ENCODE peak calls at places on chromosomes 3 and 15, in five cellular contexts. One of them, this sample, is unnamed.

GRCh38 chr15:59199775-59200465 is 6.7 kb upstream of the LDHAL6B start:
- DNase-seq in neuronal stem cell: no peak
- DNase-seq in Peyer's patch: no peak
- DNase-seq in mesenchymal stem cell: peak
- DNase-seq in uterus: no peak
- DNase-seq in this sample: no peak

GRCh38 chr15:67826717-67827560 is 1.6 kb downstream of the SKOR1 start:
- DNase-seq in neuronal stem cell: no peak
- DNase-seq in Peyer's patch: no peak
- DNase-seq in mesenchymal stem cell: no peak
- DNase-seq in uterus: no peak
- DNase-seq in this sample: peak

GRCh38 chr3:190517696-190518095 is 3.8 kb downstream of the IL1RAP start:
- DNase-seq in neuronal stem cell: no peak
- DNase-seq in Peyer's patch: no peak
- DNase-seq in mesenchymal stem cell: peak
- DNase-seq in uterus: no peak
- DNase-seq in this sample: no peak

GRCh38 chr3:62211675-62212429 is 161.5 kb downstream of the FEZF2 start:
- DNase-seq in neuronal stem cell: no peak
- DNase-seq in Peyer's patch: no peak
- DNase-seq in mesenchymal stem cell: no peak
- DNase-seq in uterus: no peak
- DNase-seq in this sample: no peak

GRCh38 chr3:73037369-73037699 is 24.1 kb upstream of the EBLN2 start:
- DNase-seq in neuronal stem cell: no peak
- DNase-seq in Peyer's patch: no peak
- DNase-seq in mesenchymal stem cell: peak
- DNase-seq in uterus: no peak
- DNase-seq in this sample: no peak

GRCh38 chr3:54341811-54342210 is 219.5 kb downstream of the CACNA2D3 start:
- DNase-seq in neuronal stem cell: no peak
- DNase-seq in Peyer's patch: no peak
- DNase-seq in mesenchymal stem cell: no peak
- DNase-seq in uterus: no peak
- DNase-seq in this sample: no peak

GRCh38 chr3:53202331-53203015 is 41.5 kb downstream of the PRKCD start:
- DNase-seq in neuronal stem cell: no peak
- DNase-seq in Peyer's patch: no peak
- DNase-seq in mesenchymal stem cell: no peak
- DNase-seq in uterus: no peak
- DNase-seq in this sample: no peak

GRCh38 chr15:69032006-69032405 is 17.5 kb downstream of the NOX5 start:
- DNase-seq in neuronal stem cell: no peak
- DNase-seq in Peyer's patch: no peak
- DNase-seq in mesenchymal stem cell: no peak
- DNase-seq in uterus: no peak
- DNase-seq in this sample: no peak

GRCh38 chr15:90583471-90584252 is 53.9 kb downstream of the CRTC3 start:
- DNase-seq in neuronal stem cell: no peak
- DNase-seq in Peyer's patch: no peak
- DNase-seq in mesenchymal stem cell: no peak
- DNase-seq in uterus: no peak
- DNase-seq in this sample: no peak

GRCh38 chr3:3015472-3016089 is 94.6 kb downstream of the IL5RA start:
- DNase-seq in neuronal stem cell: peak
- DNase-seq in Peyer's patch: no peak
- DNase-seq in mesenchymal stem cell: peak
- DNase-seq in uterus: no peak
- DNase-seq in this sample: no peak

GRCh38 chr15:95734422-95735316 is 595.8 kb upstream of the NR2F2 start:
- DNase-seq in neuronal stem cell: no peak
- DNase-seq in Peyer's patch: no peak
- DNase-seq in mesenchymal stem cell: peak
- DNase-seq in uterus: no peak
- DNase-seq in this sample: no peak

GRCh38 chr3:17544632-17545031 is 197.8 kb downstream of the TBC1D5 start:
- DNase-seq in neuronal stem cell: no peak
- DNase-seq in Peyer's patch: no peak
- DNase-seq in mesenchymal stem cell: peak
- DNase-seq in uterus: no peak
- DNase-seq in this sample: no peak

GRCh38 chr3:189529468-189529867 is 101.7 kb upstream of the TP63 start:
- DNase-seq in neuronal stem cell: no peak
- DNase-seq in Peyer's patch: no peak
- DNase-seq in mesenchymal stem cell: no peak
- DNase-seq in uterus: no peak
- DNase-seq in this sample: no peak

GRCh38 chr3:61908344-61908743 is 347.0 kb downstream of the PTPRG start:
- DNase-seq in neuronal stem cell: no peak
- DNase-seq in Peyer's patch: no peak
- DNase-seq in mesenchymal stem cell: no peak
- DNase-seq in uterus: no peak
- DNase-seq in this sample: no peak